ENCODE peak calls at places on chromosomes 7 and 10, in six cellular contexts. X is heart right ventricle, V is dorsolateral prefrontal cortex, P is neuronal stem cell, C is BJ, B is H1. E is an unnamed sample.

GRCh38 chr7:129797224-129797789 is 155.5 kb downstream of the UBE2H start:
- DNase-seq in X (no peak), V (no peak), P (no peak), C (no peak), B (no peak), E (no peak)

GRCh38 chr7:156777364-156778069 is 115.5 kb downstream of the LMBR1 start:
- DNase-seq in X (no peak), V (no peak), P (no peak), C (no peak), B (no peak), E (no peak)

GRCh38 chr7:2309889-2310331 is 4.3 kb downstream of the SNX8 start:
- DNase-seq in X (no peak), V (no peak), P (peak), C (no peak), B (peak), E (no peak)

GRCh38 chr10:133456041-133456951 is 2.6 kb downstream of the SCART1 start:
- DNase-seq in X (no peak), V (no peak), P (no peak), C (no peak), B (no peak), E (peak)

GRCh38 chr7:46440186-46440585 is 519.1 kb upstream of the IGFBP3 start:
- DNase-seq in X (no peak), V (no peak), P (no peak), C (no peak), B (no peak), E (no peak)

GRCh38 chr10:61733358-61733940 is 70.7 kb downstream of the CABCOCO1 start:
- DNase-seq in X (no peak), V (no peak), P (peak), C (no peak), B (no peak), E (no peak)

GRCh38 chr7:74023037-74023436 is 4.9 kb upstream of the ELN start:
- DNase-seq in X (no peak), V (no peak), P (no peak), C (no peak), B (no peak), E (no peak)

GRCh38 chr10:80538481-80539185 is 931 bp downstream of the SH2D4B start:
- DNase-seq in X (no peak), V (no peak), P (no peak), C (no peak), B (peak), E (no peak)

GRCh38 chr10:50620899-50621298 is 2.9 kb downstream of the SGMS1 start:
- DNase-seq in X (no peak), V (no peak), P (no peak), C (no peak), B (no peak), E (no peak)

GRCh38 chr10:25023278-25023677 is 6.9 kb downstream of the THNSL1 start:
- DNase-seq in X (no peak), V (no peak), P (no peak), C (no peak), B (no peak), E (no peak)

GRCh38 chr7:47253650-47254080 is 328.2 kb downstream of the TNS3 start:
- DNase-seq in X (peak), V (no peak), P (peak), C (no peak), B (peak), E (no peak)

GRCh38 chr10:100989088-100989487 is 1.7 kb downstream of the TWNK start:
- DNase-seq in X (no peak), V (no peak), P (no peak), C (no peak), B (no peak), E (no peak)

GRCh38 chr7:121339082-121339481 is 10.3 kb downstream of the WNT16 start:
- DNase-seq in X (no peak), V (no peak), P (no peak), C (no peak), B (no peak), E (no peak)

GRCh38 chr7:137245186-137245585 is 98.3 kb downstream of the PTN start:
- DNase-seq in X (no peak), V (no peak), P (no peak), C (no peak), B (no peak), E (no peak)

GRCh38 chr7:17144313-17144712 is 154.1 kb upstream of the AHR start:
- DNase-seq in X (no peak), V (no peak), P (no peak), C (peak), B (no peak), E (no peak)

GRCh38 chr10:61708841-61709240 is 46.1 kb downstream of the CABCOCO1 start:
- DNase-seq in X (no peak), V (no peak), P (no peak), C (no peak), B (no peak), E (no peak)

GRCh38 chr10:14414901-14415300 is 84.2 kb upstream of the FRMD4A start:
- DNase-seq in X (no peak), V (no peak), P (no peak), C (no peak), B (no peak), E (no peak)

GRCh38 chr10:122664501-122664900 is 35.1 kb downstream of the C10orf120 start:
- DNase-seq in X (no peak), V (no peak), P (no peak), C (no peak), B (no peak), E (no peak)

GRCh38 chr10:1411956-1412355 is 325.4 kb downstream of the ADARB2 start:
- DNase-seq in X (no peak), V (no peak), P (no peak), C (no peak), B (no peak), E (peak)

GRCh38 chr10:112526906-112527305 is 79.9 kb downstream of the VTI1A start:
- DNase-seq in X (no peak), V (no peak), P (peak), C (no peak), B (no peak), E (no peak)
- H3K4me3 ChIP-seq in X (no peak), V (no peak), P (no peak), C (no peak), B (no peak), E (no peak)

GRCh38 chr7:50305697-50306300 is 1.3 kb downstream of the IKZF1 start:
- DNase-seq in X (no peak), V (no peak), P (no peak), C (no peak), B (no peak), E (no peak)
- H3K4me3 ChIP-seq in X (peak), V (peak), P (no peak), C (no peak), B (no peak), E (peak)

GRCh38 chr7:96991850-96992623 is 13.3 kb upstream of the DLX6 start:
- DNase-seq in X (no peak), V (no peak), P (peak), C (no peak), B (peak), E (no peak)
- H3K4me3 ChIP-seq in X (no peak), V (no peak), P (no peak), C (no peak), B (peak), E (no peak)

GRCh38 chr7:149690688-149691446 is 82.5 kb downstream of the ZNF467 start:
- DNase-seq in X (peak), V (no peak), P (no peak), C (no peak), B (peak), E (no peak)
- H3K4me3 ChIP-seq in X (no peak), V (no peak), P (no peak), C (no peak), B (peak), E (no peak)

DNA sequence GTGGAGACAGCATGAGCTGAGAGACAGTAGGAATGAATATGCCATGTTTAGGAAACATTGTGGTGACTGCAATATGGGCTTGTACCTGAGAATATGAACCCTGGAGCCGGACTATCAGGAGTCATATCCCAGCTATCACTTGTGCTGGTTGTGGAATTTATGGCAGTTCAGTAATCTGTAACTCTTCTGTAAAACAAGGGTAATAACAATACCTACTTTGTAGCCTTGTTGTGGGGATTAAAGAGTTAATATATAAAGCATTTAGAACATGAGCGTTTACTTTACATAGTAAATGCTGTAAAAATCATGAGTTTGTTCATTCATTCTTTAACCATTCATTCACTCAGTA is 44.4 kb downstream of the EXOC6 start:
- DNase-seq in X (no peak), V (no peak), P (no peak), C (no peak), B (no peak), E (no peak)
- H3K4me3 ChIP-seq in X (no peak), V (no peak), P (peak), C (no peak), B (no peak), E (no peak)

DNA sequence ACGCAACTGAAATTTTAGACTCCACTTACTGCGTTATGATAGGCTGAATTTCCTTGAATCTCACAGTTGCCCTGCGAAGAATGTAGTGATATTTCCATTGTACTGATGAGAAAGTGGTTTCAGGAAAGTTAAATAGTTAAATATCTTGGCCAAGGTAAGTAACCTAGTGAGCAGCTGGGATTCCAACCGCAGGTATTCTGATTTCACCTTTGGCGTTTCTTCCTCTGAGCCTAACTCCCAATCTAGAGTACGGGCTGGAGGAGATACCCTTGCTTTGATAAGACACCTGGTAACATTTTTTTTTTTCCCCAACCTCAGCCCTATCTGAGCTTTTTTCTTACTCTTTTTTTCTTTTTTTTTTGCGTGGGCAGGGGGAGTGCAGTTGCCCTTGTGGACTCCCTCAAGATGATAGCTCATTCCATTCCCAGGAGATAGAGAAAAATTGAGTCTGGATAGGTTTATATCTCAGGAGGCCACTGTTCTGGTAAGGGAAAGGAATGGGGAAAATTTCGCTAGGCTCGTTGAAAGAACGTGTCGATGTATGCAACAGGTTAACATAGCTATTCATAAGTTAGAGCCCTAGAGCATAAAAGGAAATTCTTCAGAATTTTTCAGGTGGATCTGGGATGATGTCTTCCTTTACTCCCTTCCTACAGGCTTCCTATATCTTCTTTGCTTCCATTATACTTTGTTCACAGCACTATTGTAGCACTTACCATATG is 3.1 kb upstream of the TAS2R38 start:
- DNase-seq in X (no peak), V (no peak), P (no peak), C (no peak), B (no peak), E (no peak)
- H3K4me3 ChIP-seq in X (no peak), V (no peak), P (no peak), C (no peak), B (no peak), E (no peak)

E was measured in vagina.